ENCODE peak calls at places on chromosome 4, in four cellular contexts. N is right lobe of liver, F is NCI-H748 treated with DMSO at 0.1 percent for 48 hours, K is C1 segment of cervical spinal cord. R is an unnamed sample.

GRCh38 chr4:6278801-6279197 is 9.1 kb downstream of the WFS1 start:
- DNase-seq in N (no peak), K (no peak), F (no peak), R (no peak)

GRCh38 chr4:79050521-79050880 is 111.3 kb upstream of the PAQR3 start:
- DNase-seq in K (no peak), N (no peak), F (peak), R (peak)

GRCh38 chr4:79514637-79515320 is 106.8 kb upstream of the GK2 start:
- DNase-seq in F (no peak), K (no peak), N (no peak), R (no peak)

GRCh38 chr4:27568236-27568951 is 707.8 kb downstream of the STIM2 start:
- DNase-seq in F (no peak), N (no peak), K (no peak), R (no peak)

GRCh38 chr4:96186593-96186992 is 346.7 kb downstream of the PDHA2 start:
- DNase-seq in N (no peak), K (no peak), F (no peak), R (no peak)

GRCh38 chr4:137474711-137475301 is 57.5 kb downstream of the PCDH18 start:
- DNase-seq in F (peak), N (no peak), K (no peak), R (no peak)

GRCh38 chr4:33072340-33073089 is 2352.3 kb downstream of the PCDH7 start:
- DNase-seq in K (no peak), F (no peak), N (no peak), R (no peak)

GRCh38 chr4:52712172-52712990 is 38.8 kb downstream of the ERVMER34-1 start:
- DNase-seq in N (peak), F (peak), K (peak), R (peak)

GRCh38 chr4:681736-682451 is 7.1 kb downstream of the SLC49A3 start:
- DNase-seq in N (no peak), F (no peak), K (no peak), R (peak)

GRCh38 chr4:114396808-114397207 is 201.8 kb upstream of the UGT8 start:
- DNase-seq in N (no peak), K (no peak), F (no peak), R (no peak)

GRCh38 chr4:152264106-152264505 is 271.8 kb downstream of the FBXW7 start:
- DNase-seq in N (no peak), K (no peak), F (no peak), R (no peak)

GRCh38 chr4:54745031-54745770 is 87.4 kb downstream of the KIT start:
- DNase-seq in N (no peak), F (no peak), K (no peak), R (no peak)

GRCh38 chr4:89071311-89071710 is 14.3 kb upstream of the FAM13A start:
- DNase-seq in K (no peak), N (no peak), F (no peak), R (no peak)

GRCh38 chr4:150236626-150237025 is 158.4 kb downstream of the DCLK2 start:
- DNase-seq in N (no peak), F (no peak), K (no peak), R (no peak)

GRCh38 chr4:109820563-109820962 is 5.0 kb downstream of the GAR1 start:
- DNase-seq in F (no peak), N (no peak), K (no peak), R (no peak)

GRCh38 chr4:10204401-10205058 is 87.9 kb upstream of the WDR1 start:
- DNase-seq in K (no peak), N (no peak), F (no peak), R (no peak)

GRCh38 chr4:122710434-122711308 is 21.8 kb upstream of the BBS12 start:
- DNase-seq in F (no peak), N (no peak), K (no peak), R (no peak)

GRCh38 chr4:25950476-25951389 is 36.7 kb downstream of the SMIM20 start:
- DNase-seq in N (no peak), K (no peak), F (no peak), R (no peak)

GRCh38 chr4:2832981-2833670 is 10.5 kb upstream of the ADD1 start:
- DNase-seq in F (no peak), K (no peak), N (peak), R (no peak)

GRCh38 chr4:10893417-10893816 is 208.8 kb upstream of the CLNK start:
- DNase-seq in F (no peak), K (no peak), N (no peak), R (no peak)

GRCh38 chr4:42750831-42751230 is 93.9 kb upstream of the ATP8A1 start:
- DNase-seq in F (peak), K (no peak), N (no peak), R (peak)

GRCh38 chr4:26248647-26249046 is 72.2 kb upstream of the RBPJ start:
- DNase-seq in N (no peak), K (no peak), F (peak), R (peak)

GRCh38 chr4:48780867-48781219 is 764 bp upstream of the FRYL start:
- DNase-seq in F (no peak), N (peak), K (peak), R (no peak)

GRCh38 chr4:10015140-10015753 is 6.0 kb downstream of the SLC2A9 start:
- DNase-seq in F (peak), N (peak), K (peak), R (peak)

GRCh38 chr4:88600129-88600849 is 8.0 kb downstream of the HERC3 start:
- DNase-seq in N (no peak), K (no peak), F (no peak), R (no peak)

GRCh38 chr4:83828601-83829000 is 292.7 kb downstream of the GPAT3 start:
- DNase-seq in N (no peak), K (no peak), F (no peak), R (no peak)

GRCh38 chr4:125323547-125324100 is 8.9 kb downstream of the FAT4 start:
- DNase-seq in N (no peak), K (no peak), F (no peak), R (no peak)

GRCh38 chr4:1885414-1885813 is 14.2 kb downstream of the NSD2 start:
- DNase-seq in N (no peak), F (no peak), K (no peak), R (no peak)

GRCh38 chr4:7415927-7416686 is 18.6 kb downstream of the PSAPL1 start:
- DNase-seq in N (peak), F (no peak), K (no peak), R (no peak)

GRCh38 chr4:128379860-128380259 is 92.2 kb upstream of the PGRMC2 start:
- DNase-seq in K (no peak), N (peak), F (no peak), R (no peak)

GRCh38 chr4:6991771-6992557 is 51.2 kb upstream of the TADA2B start:
- DNase-seq in F (no peak), K (no peak), N (no peak), R (no peak)

GRCh38 chr4:169485791-169486742 is 126.3 kb downstream of the NEK1 start:
- DNase-seq in F (peak), K (no peak), N (no peak), R (peak)

GRCh38 chr4:174763454-174764104 is 65.5 kb downstream of the GLRA3 start:
- DNase-seq in N (no peak), F (no peak), K (no peak), R (no peak)

GRCh38 chr4:111689731-111690130 is 455.5 kb upstream of the FAM241A start:
- DNase-seq in N (no peak), K (no peak), F (no peak), R (no peak)

GRCh38 chr4:86181585-86181984 is 178.3 kb downstream of the MAPK10 start:
- DNase-seq in K (no peak), F (no peak), N (no peak), R (no peak)

GRCh38 chr4:128583753-128584712 is 225.5 kb upstream of the JADE1 start:
- DNase-seq in K (no peak), F (no peak), N (peak), R (no peak)

GRCh38 chr4:175252642-175253041 is 334.5 kb downstream of the ADAM29 start:
- DNase-seq in F (no peak), K (no peak), N (no peak), R (no peak)

GRCh38 chr4:170374770-170375169 is 285.0 kb upstream of the AADAT start:
- DNase-seq in N (peak), F (no peak), K (no peak), R (no peak)

GRCh38 chr4:179344861-179345260 is 1902.6 kb upstream of the AGA start:
- DNase-seq in N (no peak), K (no peak), F (no peak), R (no peak)

GRCh38 chr4:176791591-176792347 is 953 bp downstream of the VEGFC start:
- DNase-seq in K (peak), N (no peak), F (no peak), R (no peak)

R was measured in NCI-H1436.